ENCODE peak calls at places on chromosomes 13 and 19, in four cellular contexts. B is lower leg skin, Q is B cell, U is psoas muscle. S is an unnamed sample.

GRCh38 chr19:8445488-8446001 is 770 bp downstream of the HNRNPM start:
- DNase-seq in B (peak), U (peak), Q (no peak), S (peak)

GRCh38 chr13:30789360-30789862 is 54.1 kb downstream of the ALOX5AP start:
- DNase-seq in Q (no peak), U (no peak), B (no peak), S (no peak)

GRCh38 chr19:55261671-55262126 is 2.9 kb upstream of the PPP6R1 start:
- DNase-seq in B (no peak), Q (no peak), U (no peak), S (no peak)

GRCh38 chr19:54448037-54448773 is 794 bp upstream of the LENG8 start:
- DNase-seq in B (peak), Q (no peak), U (peak), S (no peak)

GRCh38 chr13:48429036-48429435 is 16.1 kb upstream of the LPAR6 start:
- DNase-seq in U (no peak), Q (no peak), B (no peak), S (no peak)

GRCh38 chr19:3665681-3666544 is 34.4 kb downstream of the PIP5K1C start:
- DNase-seq in B (peak), Q (peak), U (peak), S (peak)

GRCh38 chr19:53132231-53132991 is at the start of gene ZNF415:
- DNase-seq in B (peak), Q (peak), U (peak), S (peak)

GRCh38 chr13:112885782-112886268 is 83.2 kb upstream of the MCF2L start:
- DNase-seq in U (peak), Q (no peak), B (no peak), S (peak)

GRCh38 chr13:97018029-97018819 is 23.9 kb upstream of the OXGR1 start:
- DNase-seq in Q (peak), B (no peak), U (no peak), S (no peak)

GRCh38 chr13:99528547-99528946 is 27.3 kb downstream of the TM9SF2 start:
- DNase-seq in U (no peak), Q (no peak), B (no peak), S (no peak)

GRCh38 chr19:12333162-12334159 is at the start of gene ZNF563:
- DNase-seq in B (peak), Q (peak), U (peak), S (peak)

GRCh38 chr13:24176351-24177101 is 16.0 kb downstream of the SPATA13 start:
- DNase-seq in Q (no peak), U (no peak), B (no peak), S (no peak)

GRCh38 chr13:41407380-41407779 is 50.0 kb upstream of the RGCC start:
- DNase-seq in B (no peak), U (no peak), Q (no peak), S (no peak)

GRCh38 chr13:36666482-36667264 is 7.1 kb upstream of the SERTM1 start:
- DNase-seq in U (no peak), Q (no peak), B (no peak), S (no peak)

GRCh38 chr13:37173214-37173613 is 67.8 kb upstream of the CSNK1A1L start:
- DNase-seq in U (no peak), Q (no peak), B (no peak), S (no peak)

GRCh38 chr19:55091955-55092354 is 16.3 kb downstream of the EPS8L1 start:
- DNase-seq in U (no peak), Q (no peak), B (no peak), S (no peak)

GRCh38 chr19:39410620-39411005 is 1.9 kb upstream of the PLEKHG2 start:
- DNase-seq in U (no peak), B (no peak), Q (no peak), S (no peak)

GRCh38 chr19:55697069-55697440 is 22.0 kb downstream of the EPN1 start:
- DNase-seq in U (no peak), B (peak), Q (no peak), S (no peak)

GRCh38 chr19:53983457-53984289 is 7.8 kb upstream of the CACNG6 start:
- DNase-seq in B (no peak), U (no peak), Q (no peak), S (no peak)

GRCh38 chr13:49995535-49996165 is 1.2 kb upstream of the TRIM13 start:
- DNase-seq in Q (peak), B (no peak), U (no peak), S (no peak)

GRCh38 chr13:49655906-49656305 is 27.6 kb downstream of the ARL11 start:
- DNase-seq in Q (no peak), U (no peak), B (no peak), S (no peak)

GRCh38 chr13:48235100-48235813 is 2.3 kb downstream of the ITM2B start:
- DNase-seq in U (no peak), Q (no peak), B (no peak), S (no peak)

GRCh38 chr13:99527346-99527745 is 26.1 kb downstream of the TM9SF2 start:
- DNase-seq in U (no peak), B (no peak), Q (no peak), S (no peak)

GRCh38 chr13:112910616-112911280 is 58.3 kb upstream of the MCF2L start:
- DNase-seq in U (no peak), Q (no peak), B (no peak), S (no peak)

GRCh38 chr13:28583661-28584091 is 75.3 kb upstream of the POMP start:
- DNase-seq in B (no peak), Q (no peak), U (no peak), S (no peak)

GRCh38 chr19:17488593-17489391 is 18.5 kb downstream of the SLC27A1 start:
- DNase-seq in B (peak), Q (peak), U (no peak), S (peak)
- TF ChIP-seq CTCF in B (no peak), Q (no peak), U (peak), S (no peak)

DNA sequence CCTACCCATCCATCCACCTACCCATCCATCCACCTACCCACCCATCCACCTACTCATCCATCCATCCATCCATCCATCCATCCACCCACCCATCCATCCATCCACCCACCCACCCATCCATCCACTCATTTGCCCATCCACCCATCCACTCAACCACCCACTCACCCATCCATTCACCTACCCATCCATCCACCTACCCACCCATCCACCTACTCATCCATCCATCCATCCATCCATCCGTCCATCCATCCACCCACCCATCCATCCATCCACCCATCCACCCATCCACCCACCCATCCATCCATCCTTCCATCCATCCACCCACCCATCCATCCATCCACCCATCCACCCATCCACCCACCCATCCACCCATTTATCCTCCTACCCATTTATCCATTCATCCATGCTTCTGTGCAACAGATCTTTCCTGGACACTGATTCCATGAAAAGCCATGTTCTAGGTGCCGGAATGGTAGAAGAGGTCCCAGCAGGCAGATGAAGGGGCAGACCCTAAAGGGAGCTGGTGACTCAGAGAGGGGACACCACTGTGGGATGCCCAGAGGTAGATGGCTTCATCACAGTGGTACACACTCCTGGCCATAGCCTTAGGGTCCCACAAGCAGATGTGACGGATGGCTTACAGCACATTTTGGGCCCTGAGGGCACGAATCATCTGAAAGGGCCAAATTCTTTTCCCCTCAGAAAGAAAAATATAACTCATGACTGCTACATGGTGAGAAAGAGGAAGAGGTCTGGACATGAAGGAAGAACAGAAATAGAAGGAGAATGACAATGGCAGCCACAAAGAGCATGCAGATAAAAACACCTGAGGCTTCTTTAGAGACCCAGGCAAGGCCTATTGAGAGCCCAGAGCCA is 76.0 kb downstream of the KCTD15 start:
- DNase-seq in Q (no peak), B (peak), U (no peak), S (no peak)
- TF ChIP-seq CTCF in Q (no peak), B (no peak), U (no peak), S (no peak)

DNA sequence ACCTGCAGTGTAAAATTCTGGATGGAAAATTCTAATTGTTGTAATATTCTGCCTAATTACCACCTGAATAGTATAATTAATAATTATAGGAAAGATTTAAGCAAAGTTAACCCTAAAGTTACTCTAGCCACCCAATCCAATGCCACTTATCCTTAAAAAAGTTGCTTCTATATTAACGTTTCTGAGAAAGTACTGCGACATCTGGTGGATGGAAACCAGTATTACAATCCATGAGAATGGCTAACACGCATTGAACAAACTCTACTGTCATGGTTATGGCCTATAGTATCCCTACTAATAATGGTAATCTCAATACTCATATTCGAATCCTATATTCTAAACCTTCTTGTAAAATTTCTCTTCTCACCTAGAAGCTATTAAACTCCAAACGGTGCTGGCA is 1551.8 kb downstream of the SLITRK1 start:
- DNase-seq in B (no peak), U (no peak), Q (no peak), S (no peak)
- TF ChIP-seq CTCF in B (no peak), U (no peak), Q (peak), S (peak)

GRCh38 chr13:98397221-98397620 is 179.7 kb downstream of the STK24 start:
- DNase-seq in Q (no peak), U (no peak), B (no peak), S (no peak)
- TF ChIP-seq CTCF in Q (no peak), U (peak), B (no peak), S (no peak)

GRCh38 chr13:111046590-111047141 is 68.4 kb upstream of the ARHGEF7 start:
- DNase-seq in U (peak), Q (no peak), B (peak), S (no peak)
- TF ChIP-seq CTCF in U (peak), Q (peak), B (no peak), S (no peak)

DNA sequence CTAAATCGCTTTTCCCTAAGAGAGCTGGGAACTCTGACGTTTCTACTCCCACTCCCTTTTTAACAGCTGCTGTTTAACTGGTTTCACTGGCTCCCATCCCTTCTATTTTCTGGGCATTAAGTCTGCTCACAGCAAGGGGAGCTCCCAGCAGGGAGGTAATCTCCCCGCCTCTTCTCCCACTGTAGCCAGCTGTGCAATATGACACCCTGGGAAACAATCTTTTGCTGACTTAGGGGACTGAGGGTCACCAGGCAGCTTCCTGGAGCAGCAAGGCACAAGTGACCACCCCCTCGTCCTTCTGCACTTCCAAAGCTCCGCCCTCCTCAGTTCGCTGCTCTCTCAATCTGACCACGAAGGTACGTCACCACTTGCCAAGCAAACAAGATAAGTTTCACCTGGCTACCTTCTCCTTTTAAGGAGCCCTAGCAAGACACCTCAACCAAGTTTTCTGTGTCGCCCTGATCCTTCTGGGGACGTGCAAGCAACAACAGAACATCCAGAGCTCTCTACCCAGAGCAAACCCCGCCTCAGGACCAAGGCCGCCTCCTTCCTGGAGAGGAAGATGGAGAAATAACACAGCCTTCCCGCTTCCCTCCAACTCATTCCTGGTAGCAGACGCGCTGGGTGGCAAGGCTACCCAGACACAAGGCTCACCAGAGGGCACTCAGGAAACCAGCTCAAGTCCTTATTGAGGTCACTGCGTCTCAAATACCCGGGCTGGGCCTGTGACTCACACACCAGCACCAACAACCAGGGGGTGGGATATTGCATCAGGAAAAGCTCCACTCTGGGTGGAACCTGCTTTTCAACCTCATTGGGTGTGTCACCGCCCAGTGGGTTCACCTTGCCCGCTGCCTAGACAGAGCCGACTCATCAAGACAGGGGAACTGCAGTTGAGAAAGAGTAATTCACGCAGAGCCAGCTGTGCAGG is 92.4 kb downstream of the STK24 start:
- DNase-seq in Q (no peak), B (peak), U (peak), S (no peak)
- TF ChIP-seq CTCF in Q (no peak), B (no peak), U (no peak), S (no peak)

DNA sequence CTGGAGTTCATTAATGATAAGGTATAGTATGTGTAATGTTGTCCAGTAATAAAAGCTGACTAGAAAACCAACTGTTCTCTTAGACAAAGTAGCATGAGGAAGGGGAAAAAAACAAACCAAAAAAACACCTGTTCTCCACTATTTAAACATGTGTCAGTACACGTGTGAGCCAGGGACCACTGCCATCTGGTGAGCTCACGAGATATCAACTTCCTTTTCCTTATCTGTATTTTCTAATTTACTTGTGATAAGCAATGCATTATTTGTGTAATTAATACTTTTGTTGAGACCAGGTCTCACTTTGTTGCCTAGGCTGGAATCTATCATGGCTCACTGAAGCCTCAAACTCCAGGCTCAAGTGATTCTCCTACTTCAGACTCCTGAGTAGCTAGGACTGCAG is 4.3 kb upstream of the SIX5 start:
- DNase-seq in B (no peak), Q (no peak), U (no peak), S (no peak)
- TF ChIP-seq CTCF in B (no peak), Q (no peak), U (no peak), S (no peak)

DNA sequence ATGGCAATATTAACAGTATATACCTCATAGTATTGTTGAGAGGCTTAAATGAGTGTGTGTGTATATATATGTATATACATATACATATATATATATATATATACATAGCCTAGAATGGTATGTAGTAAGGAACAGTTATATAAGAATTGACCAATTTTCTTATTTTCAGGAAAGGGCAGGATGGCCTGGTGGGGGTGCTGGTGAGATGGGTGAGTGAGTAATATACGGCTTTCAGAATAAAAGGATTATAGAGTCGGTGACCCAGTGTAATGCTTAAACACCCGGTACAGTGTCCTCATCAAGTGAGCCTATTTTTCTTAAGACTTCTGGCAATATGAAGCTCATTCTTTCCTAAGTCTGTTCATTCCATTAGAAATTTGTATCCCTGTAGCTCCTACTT is 11.7 kb upstream of the FAM216B start:
- DNase-seq in U (no peak), Q (no peak), B (no peak), S (no peak)
- TF ChIP-seq CTCF in U (no peak), Q (no peak), B (no peak), S (no peak)

DNA sequence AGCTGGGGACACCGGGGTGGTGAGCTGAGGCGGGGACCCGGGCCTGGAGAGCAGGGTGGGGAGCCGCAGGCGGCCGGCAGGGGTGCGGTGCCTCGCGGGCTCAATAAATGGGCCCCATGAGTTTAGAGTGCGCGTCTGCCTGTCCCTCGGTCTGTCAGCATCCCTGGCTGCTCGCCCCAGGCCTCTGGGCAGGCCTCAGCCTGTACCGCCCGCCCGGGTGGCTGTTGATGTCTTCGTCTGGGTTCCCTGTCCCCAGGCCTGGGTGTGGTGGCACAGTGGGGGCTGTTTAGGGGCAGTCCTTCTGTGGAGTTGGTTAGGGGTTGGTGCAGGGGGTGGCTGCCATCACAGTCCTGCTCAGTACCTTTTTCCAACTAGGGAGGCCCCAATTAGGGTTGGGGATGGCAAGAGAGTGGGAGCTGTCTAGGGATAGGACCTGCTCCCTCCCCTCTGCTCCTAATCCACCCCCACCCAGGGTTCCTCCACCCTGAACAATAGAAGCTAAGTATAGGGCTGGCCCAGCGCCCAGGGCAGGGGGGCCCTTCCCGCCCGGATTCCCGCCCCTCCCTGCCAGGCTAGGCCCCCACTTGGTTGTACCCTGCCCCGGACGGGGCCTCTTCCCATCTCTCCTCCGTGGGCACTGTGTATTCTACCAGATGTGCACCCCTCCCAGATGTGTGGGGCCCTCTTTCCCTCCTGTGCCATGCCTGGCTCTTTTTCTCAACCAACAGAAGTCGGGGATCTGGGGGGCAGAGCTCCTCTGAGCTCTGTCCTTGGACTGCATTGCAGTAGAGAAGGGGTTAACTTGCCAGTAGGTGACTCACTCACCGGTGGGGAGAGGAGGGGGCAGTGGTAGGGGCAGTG is 12.4 kb downstream of the CIC start:
- DNase-seq in U (peak), Q (no peak), B (peak), S (no peak)
- TF ChIP-seq CTCF in U (no peak), Q (no peak), B (no peak), S (no peak)

DNA sequence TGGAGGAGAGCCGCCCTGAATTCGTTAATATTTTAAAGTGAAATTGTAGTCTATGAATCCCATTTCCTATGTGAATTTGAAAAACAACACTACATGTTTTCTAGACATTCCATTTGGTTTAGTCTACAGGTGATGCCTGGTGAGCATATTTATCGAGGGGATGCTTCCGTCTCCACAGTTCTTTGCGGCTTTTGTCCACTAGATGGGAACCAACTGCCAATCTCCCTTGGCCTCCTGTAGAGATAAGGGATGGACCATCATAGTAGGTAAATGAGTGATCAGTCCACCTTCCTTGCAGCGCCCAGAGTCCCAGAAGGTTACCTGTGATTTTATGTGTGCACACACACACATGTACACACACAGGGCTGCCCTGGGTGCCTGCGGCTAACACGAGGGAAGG is 289.8 kb upstream of the SOX21 start:
- DNase-seq in B (no peak), Q (no peak), U (no peak), S (no peak)
- TF ChIP-seq CTCF in B (no peak), Q (no peak), U (no peak), S (no peak)

S was measured in mesothelial cell of epicardium.